ENCODE peak calls at places on chromosomes 5 and 9, in nine cellular contexts. I, C, L, D, T, R, Q, Y and P are unnamed samples.

GRCh38 chr9:115250646-115251045 is 132.7 kb upstream of the TNC start:
- DNase-seq in I (no peak), C (peak), L (peak), D (peak), T (peak), R (no peak), Q (no peak), Y (peak), P (peak)

GRCh38 chr9:136700309-136700708 is 12.1 kb upstream of the DIPK1B start:
- DNase-seq in I (no peak), C (no peak), L (peak), D (no peak), T (no peak), R (no peak), Q (no peak), Y (no peak), P (no peak)

GRCh38 chr5:173907686-173908371 is 19.7 kb downstream of the CPEB4 start:
- DNase-seq in I (no peak), C (no peak), L (no peak), D (no peak), T (peak), R (no peak), Q (no peak), Y (no peak), P (no peak)

GRCh38 chr9:126935630-126936029 is 21.0 kb downstream of the RALGPS1 start:
- DNase-seq in I (no peak), C (no peak), L (no peak), D (no peak), T (no peak), R (no peak), Q (no peak), Y (no peak), P (no peak)

GRCh38 chr5:14414615-14415515 is 166.7 kb upstream of the OTULINL start:
- DNase-seq in I (no peak), C (no peak), L (no peak), D (no peak), T (no peak), R (no peak), Q (no peak), Y (no peak), P (no peak)

GRCh38 chr9:95991326-95991725 is 115.8 kb downstream of the ERCC6L2 start:
- DNase-seq in I (no peak), C (no peak), L (no peak), D (no peak), T (no peak), R (no peak), Q (no peak), Y (no peak), P (peak)

GRCh38 chr5:2157372-2157771 is 274.6 kb upstream of the IRX4 start:
- DNase-seq in I (no peak), C (no peak), L (no peak), D (no peak), T (no peak), R (no peak), Q (no peak), Y (no peak), P (no peak)

GRCh38 chr5:169901896-169902295 is 78.4 kb downstream of the INSYN2B start:
- DNase-seq in I (no peak), C (no peak), L (no peak), D (no peak), T (no peak), R (no peak), Q (no peak), Y (no peak), P (no peak)

GRCh38 chr9:109403766-109404320 is 83.0 kb upstream of the EPB41L4B start:
- DNase-seq in I (no peak), C (no peak), L (no peak), D (no peak), T (no peak), R (no peak), Q (no peak), Y (no peak), P (no peak)

GRCh38 chr5:36777105-36777757 is 99.3 kb upstream of the NIPBL start:
- DNase-seq in I (no peak), C (no peak), L (peak), D (no peak), T (peak), R (no peak), Q (no peak), Y (no peak), P (no peak)

GRCh38 chr5:139592289-139592688 is 31.1 kb downstream of the UBE2D2 start:
- DNase-seq in I (no peak), C (no peak), L (no peak), D (no peak), T (no peak), R (no peak), Q (no peak), Y (no peak), P (no peak)

GRCh38 chr5:68086857-68087256 is 128.7 kb upstream of the PIK3R1 start:
- DNase-seq in I (no peak), C (no peak), L (peak), D (peak), T (peak), R (no peak), Q (no peak), Y (peak), P (no peak)

GRCh38 chr5:58497956-58498942 is 7.0 kb downstream of the GAPT start:
- DNase-seq in I (peak), C (no peak), L (peak), D (no peak), T (peak), R (no peak), Q (no peak), Y (no peak), P (no peak)
- TF ChIP-seq CTCF in I (peak), C (peak), L (peak), D (peak), T (peak), R (no peak), Q (no peak), Y (peak), P (peak)

DNA sequence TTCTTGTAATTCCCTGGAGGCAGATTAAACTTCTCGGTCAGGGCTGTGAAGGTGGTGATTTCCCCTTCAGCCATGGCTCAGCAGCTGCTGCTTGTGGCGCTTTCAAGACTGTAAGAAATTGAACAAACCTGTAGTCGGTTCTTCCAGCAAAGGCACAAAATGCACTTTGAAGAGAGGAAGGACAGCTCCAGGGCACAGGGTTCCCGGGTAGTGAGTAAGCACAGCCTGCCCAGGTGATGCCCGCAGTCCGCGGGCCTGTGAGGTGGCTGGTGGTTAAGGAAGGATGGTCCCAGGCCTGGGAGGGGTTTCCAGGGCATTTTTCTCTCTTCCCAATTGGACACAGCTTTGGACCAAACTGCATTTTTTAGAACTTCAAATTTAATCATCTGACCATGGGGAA is 71.8 kb downstream of the FGF1 start:
- DNase-seq in I (no peak), C (no peak), L (no peak), D (no peak), T (no peak), R (no peak), Q (no peak), Y (no peak), P (no peak)
- H3K4me3 ChIP-seq in I (no peak), C (no peak), L (no peak), D (no peak), T (no peak), R (no peak), Q (no peak), Y (no peak), P (no peak)

GRCh38 chr5:55665065-55665464 is 47.1 kb downstream of the SLC38A9 start:
- DNase-seq in I (no peak), C (no peak), L (no peak), D (no peak), T (no peak), R (no peak), Q (no peak), Y (no peak), P (no peak)

GRCh38 chr5:55672477-55672911 is 39.6 kb downstream of the SLC38A9 start:
- DNase-seq in I (no peak), C (no peak), L (no peak), D (no peak), T (peak), R (no peak), Q (no peak), Y (no peak), P (no peak)

GRCh38 chr5:55668356-55668755 is 43.8 kb downstream of the SLC38A9 start:
- DNase-seq in I (no peak), C (no peak), L (peak), D (peak), T (peak), R (no peak), Q (no peak), Y (peak), P (no peak)

GRCh38 chr5:55671975-55672374 is 40.1 kb downstream of the SLC38A9 start:
- DNase-seq in I (no peak), C (no peak), L (no peak), D (no peak), T (no peak), R (no peak), Q (no peak), Y (no peak), P (no peak)

DNA sequence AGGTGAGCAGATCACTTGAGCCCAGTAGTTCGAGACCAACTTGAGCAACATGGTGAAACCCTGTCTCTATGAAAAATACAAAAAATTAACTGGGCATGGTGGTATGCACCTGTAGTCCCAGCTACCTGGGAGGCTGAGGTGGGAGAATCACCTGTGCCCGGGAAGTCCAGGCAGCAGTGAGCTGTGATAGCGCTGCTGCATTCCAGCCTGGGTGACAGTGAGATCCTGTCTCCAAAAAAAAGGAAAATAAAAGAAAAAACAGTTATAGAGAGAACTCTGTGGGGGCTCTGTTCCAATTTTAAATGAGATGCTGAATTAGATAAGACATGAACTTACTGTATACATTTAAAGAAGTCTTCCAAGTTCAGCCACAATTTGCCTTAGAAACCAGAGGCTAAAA is 44.2 kb downstream of the SLC38A9 start:
- DNase-seq in I (no peak), C (no peak), L (no peak), D (no peak), T (no peak), R (no peak), Q (no peak), Y (no peak), P (no peak)
- TF ChIP-seq CTCF in I (no peak), C (no peak), L (no peak), D (no peak), T (no peak), R (no peak), Q (no peak), Y (no peak), P (no peak)

DNA sequence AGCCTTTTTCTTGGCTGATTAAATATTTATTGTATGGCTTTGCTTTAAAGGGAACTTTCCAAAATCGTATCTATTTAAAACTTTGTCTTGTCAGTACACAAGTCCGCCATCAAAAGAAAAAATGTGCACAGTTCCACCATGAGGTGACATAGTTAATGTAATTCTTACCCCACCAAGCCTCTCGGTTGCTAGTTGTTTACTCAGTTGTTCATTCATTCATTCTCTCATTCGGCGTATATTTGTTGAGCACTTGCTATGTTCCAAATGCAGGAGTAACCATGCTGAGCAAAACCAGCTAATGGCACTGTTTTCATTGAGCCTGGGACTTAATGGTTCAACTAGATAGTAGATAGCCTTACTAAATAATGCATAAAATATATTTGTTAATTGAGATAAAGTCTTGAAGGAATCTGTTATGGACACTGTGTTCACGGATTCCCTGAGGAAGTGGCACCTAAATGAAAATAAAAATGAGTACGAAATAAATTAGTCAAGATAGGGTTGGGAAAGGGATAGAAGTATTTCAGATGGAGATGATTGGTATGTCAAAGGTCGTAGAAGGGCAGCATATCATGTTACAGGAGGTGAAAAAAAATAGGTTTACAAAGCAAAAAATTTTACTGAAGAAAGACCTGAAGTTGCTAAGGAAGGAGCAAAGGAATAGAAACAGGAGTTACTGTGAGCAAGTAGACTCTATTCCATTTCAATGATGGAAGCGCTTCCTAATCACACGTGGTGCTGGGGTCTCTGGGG is 1.5 kb downstream of the DCAF10 start:
- DNase-seq in I (no peak), C (no peak), L (no peak), D (no peak), T (no peak), R (no peak), Q (no peak), Y (no peak), P (no peak)
- H3K4me3 ChIP-seq in I (peak), C (peak), L (peak), D (peak), T (peak), R (peak), Q (peak), Y (peak), P (peak)

GRCh38 chr9:36091028-36091953 is 45.2 kb upstream of the GLIPR2 start:
- DNase-seq in I (peak), C (no peak), L (peak), D (no peak), T (peak), R (no peak), Q (no peak), Y (no peak), P (peak)
- TF ChIP-seq CTCF in I (no peak), C (no peak), L (no peak), D (no peak), T (no peak), R (no peak), Q (no peak), Y (no peak), P (no peak)